ENCODE peak calls at places on chromosomes 3 and 15, in eight cellular contexts. Y is fibroblast of mammary gland, L is natural killer cell, S is GM13977, W is lower leg skin, E is omental fat pad, H is thoracic aorta, U is A549. J is an unnamed sample.

GRCh38 chr3:86923071-86923476 is 67.9 kb downstream of the VGLL3 start:
- DNase-seq in S (no peak), E (no peak), L (no peak), U (peak), H (no peak), Y (peak), W (no peak), J (no peak)

GRCh38 chr15:64490598-64491259 is 30.4 kb downstream of the ZNF609 start:
- DNase-seq in W (no peak), H (no peak), E (no peak), U (no peak), L (no peak), Y (peak), S (no peak), J (no peak)

GRCh38 chr15:76588811-76589747 is 252.5 kb downstream of the ISL2 start:
- DNase-seq in S (no peak), H (no peak), U (peak), L (no peak), Y (no peak), W (no peak), E (no peak), J (no peak)

GRCh38 chr3:74328505-74328904 is 286.0 kb downstream of the CNTN3 start:
- DNase-seq in W (no peak), E (no peak), L (no peak), H (no peak), S (no peak), U (no peak), Y (no peak), J (no peak)

GRCh38 chr3:184683234-184683633 is 28.6 kb downstream of the MAGEF1 start:
- DNase-seq in L (no peak), W (no peak), Y (no peak), S (no peak), U (no peak), E (no peak), H (no peak), J (no peak)

GRCh38 chr15:90126457-90127435 is 24.5 kb upstream of the IDH2 start:
- DNase-seq in E (no peak), H (no peak), Y (no peak), W (no peak), L (no peak), S (no peak), U (peak), J (peak)

GRCh38 chr3:133532951-133533350 is 40.5 kb upstream of the CDV3 start:
- DNase-seq in W (no peak), Y (peak), S (no peak), L (no peak), E (no peak), U (no peak), H (no peak), J (no peak)

GRCh38 chr15:78018968-78019644 is 58.4 kb downstream of the TBC1D2B start:
- DNase-seq in H (no peak), L (no peak), E (no peak), Y (no peak), S (peak), U (no peak), W (peak), J (no peak)

GRCh38 chr15:64348455-64348854 is 7.5 kb downstream of the CSNK1G1 start:
- DNase-seq in W (no peak), U (no peak), S (no peak), Y (peak), L (no peak), E (no peak), H (no peak), J (no peak)

GRCh38 chr3:131549340-131549739 is 46.6 kb upstream of the MRPL3 start:
- DNase-seq in E (no peak), L (no peak), U (peak), H (no peak), W (no peak), Y (peak), S (no peak), J (no peak)

GRCh38 chr3:102104093-102104492 is 254.8 kb downstream of the NFKBIZ start:
- DNase-seq in Y (no peak), U (no peak), W (no peak), S (no peak), E (no peak), L (no peak), H (no peak), J (no peak)

GRCh38 chr3:46715507-46716175 is 2.0 kb downstream of the PRSS50 start:
- DNase-seq in U (no peak), S (peak), L (no peak), E (peak), W (peak), Y (no peak), H (no peak), J (no peak)

GRCh38 chr3:46719044-46719565 is 1.4 kb upstream of the PRSS50 start:
- DNase-seq in E (no peak), W (peak), L (no peak), U (no peak), S (no peak), Y (no peak), H (no peak), J (no peak)

GRCh38 chr3:46716461-46717441 is 918 bp downstream of the PRSS50 start:
- DNase-seq in S (peak), E (peak), Y (no peak), U (no peak), H (no peak), W (peak), L (no peak), J (no peak)

GRCh38 chr3:46719735-46720271 is 2.1 kb upstream of the PRSS50 start:
- DNase-seq in L (no peak), Y (no peak), H (no peak), S (no peak), W (peak), U (no peak), E (peak), J (no peak)

GRCh38 chr3:46717447-46718231 is at the start of gene PRSS50:
- DNase-seq in W (peak), Y (no peak), H (no peak), S (no peak), L (no peak), U (no peak), E (peak), J (no peak)
- TF ChIP-seq CTCF in W (no peak), Y (no peak), H (peak), S (peak), L (peak), U (peak), E (no peak), J (peak)

DNA sequence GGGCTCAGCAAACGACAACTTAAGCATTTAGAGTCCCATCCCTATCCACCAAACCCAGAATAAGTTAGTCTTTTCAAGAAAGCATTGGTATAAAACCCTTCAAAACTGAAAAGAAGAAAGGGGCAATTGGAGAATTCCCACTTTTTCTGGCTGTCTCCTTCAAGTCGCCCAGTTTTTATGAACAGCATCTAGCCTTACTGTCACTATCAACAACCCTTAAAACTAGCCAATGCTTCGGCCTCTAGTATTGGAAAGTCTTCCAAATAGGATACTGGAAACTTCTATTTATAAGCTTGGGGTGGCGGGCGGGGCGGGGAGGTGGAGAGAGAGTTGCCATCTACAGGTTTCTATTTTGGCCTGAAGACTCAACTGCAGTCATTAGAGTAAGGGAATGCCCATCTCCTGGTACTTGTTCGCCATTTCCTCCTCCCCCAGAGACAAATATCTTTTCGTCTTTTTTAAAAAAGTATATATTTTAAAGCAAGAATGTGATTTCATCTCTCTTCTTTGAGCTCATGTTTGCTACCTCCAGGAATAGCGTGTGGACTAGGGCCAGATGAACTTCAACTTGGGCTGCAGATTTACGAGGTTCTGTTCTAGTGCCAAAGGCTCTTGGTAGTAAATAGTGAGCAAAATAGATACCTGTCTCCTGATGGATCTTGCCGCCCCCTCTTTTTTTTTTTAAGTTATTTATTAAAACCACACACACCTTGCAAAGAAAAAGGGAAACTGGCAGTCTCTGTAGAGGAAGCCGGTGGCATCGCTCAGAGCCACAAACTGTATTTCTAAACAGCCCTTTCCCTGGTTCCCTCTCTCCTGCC is 2.7 kb downstream of the BCL6 start:
- DNase-seq in S (no peak), Y (peak), E (no peak), H (no peak), W (peak), U (no peak), L (no peak), J (no peak)
- TF ChIP-seq CTCF in S (no peak), Y (no peak), E (peak), H (no peak), W (no peak), U (no peak), L (peak), J (peak)

GRCh38 chr15:88337993-88338392 is 81.5 kb upstream of the NTRK3 start:
- DNase-seq in S (no peak), Y (no peak), W (no peak), H (no peak), E (no peak), U (peak), L (no peak), J (no peak)
- TF ChIP-seq CTCF in S (no peak), Y (no peak), W (no peak), H (no peak), E (no peak), U (peak), L (no peak), J (no peak)

GRCh38 chr3:5041315-5041714 is 62.1 kb downstream of the BHLHE40 start:
- DNase-seq in H (no peak), S (no peak), W (no peak), E (no peak), Y (no peak), L (no peak), U (no peak), J (no peak)
- TF ChIP-seq CTCF in H (no peak), S (no peak), W (no peak), E (no peak), Y (no peak), L (no peak), U (no peak), J (no peak)

J was measured in glutamatergic neuron.